ENCODE peak calls at places on chromosome 10, in four cellular contexts. O is G401, R is left cardiac atrium, E is myocyte. Q is an unnamed sample.

GRCh38 chr10:95327367-95327766 is 36.6 kb upstream of the PDLIM1 start:
- DNase-seq in O (no peak), R (peak; percentile 60), E (peak; percentile 77), Q (no peak)

GRCh38 chr10:87945994-87946393 is 82.6 kb downstream of the PTEN start:
- DNase-seq in O (no peak), R (no peak), E (no peak), Q (no peak)

GRCh38 chr10:5948999-5949759 is 28.2 kb downstream of the IL15RA start:
- DNase-seq in O (peak; percentile 12), R (peak; percentile 68), E (peak; percentile 67), Q (no peak)

GRCh38 chr10:89959433-89960110 is 258.2 kb downstream of the KIF20B start:
- DNase-seq in O (no peak), R (no peak), E (no peak), Q (no peak)

GRCh38 chr10:37754538-37755323 is 102.7 kb downstream of the ZNF248 start:
- DNase-seq in O (no peak), R (no peak), E (peak; percentile 49), Q (no peak)

GRCh38 chr10:123962756-123963469 is 71.3 kb upstream of the CPXM2 start:
- DNase-seq in O (no peak), R (no peak), E (no peak), Q (no peak)

GRCh38 chr10:113980408-113981087 is 63.1 kb upstream of the ADRB1 start:
- DNase-seq in O (no peak), R (no peak), E (no peak), Q (no peak)

GRCh38 chr10:10967029-10967428 is 50.6 kb upstream of the CELF2 start:
- DNase-seq in O (no peak), R (no peak), E (peak; percentile 75), Q (no peak)

GRCh38 chr10:110497438-110498086 is at the start of gene DUSP5:
- DNase-seq in O (peak; percentile 97), R (peak; percentile 96), E (peak; percentile 97), Q (peak; percentile 96)

GRCh38 chr10:42519761-42520460 is 118.5 kb downstream of the ZNF33B start:
- DNase-seq in O (no peak), R (no peak), E (peak; percentile 0), Q (no peak)

GRCh38 chr10:25015927-25016348 is at the start of gene ENKUR:
- DNase-seq in O (peak; percentile 95), R (peak; percentile 96), E (peak; percentile 95), Q (peak; percentile 88)

GRCh38 chr10:63766766-63767505 is 245.7 kb downstream of the REEP3 start:
- DNase-seq in O (no peak), R (no peak), E (peak; percentile 86), Q (no peak)

GRCh38 chr10:49184642-49185111 is 3.5 kb downstream of the TMEM273 start:
- DNase-seq in O (no peak), R (no peak), E (no peak), Q (no peak)

GRCh38 chr10:77463967-77464745 is 173.5 kb downstream of the KCNMA1 start:
- DNase-seq in O (no peak), R (no peak), E (no peak), Q (no peak)

GRCh38 chr10:86730227-86730626 is 26.2 kb upstream of the BMPR1A start:
- DNase-seq in O (no peak), R (peak; percentile 69), E (peak; percentile 35), Q (no peak)

GRCh38 chr10:108904163-108904878 is 1019.0 kb downstream of the XPNPEP1 start:
- DNase-seq in O (no peak), R (no peak), E (peak; percentile 11), Q (no peak)

GRCh38 chr10:102876747-102877153 is 7.5 kb downstream of the AS3MT start:
- DNase-seq in O (no peak), R (no peak), E (no peak), Q (no peak)

GRCh38 chr10:76454539-76455137 is 1023.2 kb downstream of the LRMDA start:
- DNase-seq in O (no peak), R (no peak), E (no peak), Q (no peak)

GRCh38 chr10:58645762-58646161 is 133.1 kb downstream of the BICC1 start:
- DNase-seq in O (no peak), R (no peak), E (no peak), Q (no peak)

GRCh38 chr10:122461367-122461728 is at the start of gene HTRA1:
- DNase-seq in O (no peak), R (peak; percentile 83), E (peak; percentile 92), Q (no peak)

GRCh38 chr10:1212571-1213141 is 156.5 kb downstream of the WDR37 start:
- DNase-seq in O (no peak), R (no peak), E (no peak), Q (no peak)

Q was measured in activated CD4-positive, CD25-positive, alpha-beta regulatory T cell treated with anti-CD3 and anti-CD28 coated beads, Interleukin-2, amount 50 U/mL, for 72 hours.